ENCODE peak calls at places on chromosomes 5 and 9, in six cellular contexts. X is epithelial cell of proximal tubule, J is OCI-LY7, S is ovary, V is coronary artery, L is GM23248. G is an unnamed sample.

GRCh38 chr9:99176527-99177013 is 45.2 kb downstream of the ALG2 start:
- DNase-seq in V (no peak), L (no peak), X (no peak), S (no peak), J (no peak), G (no peak)

GRCh38 chr9:105007143-105007542 is 79.2 kb upstream of the ABCA1 start:
- DNase-seq in J (no peak), V (no peak), X (peak; percentile 48), L (peak; percentile 84), S (no peak), G (peak; percentile 93)

GRCh38 chr9:31799953-31800609 is 584.4 kb upstream of the ACO1 start:
- DNase-seq in X (peak; percentile 9), V (no peak), S (no peak), L (peak; percentile 10), J (peak; percentile 14), G (peak; percentile 27)

GRCh38 chr5:966941-967340 is 41.7 kb upstream of the NKD2 start:
- DNase-seq in V (no peak), L (no peak), J (no peak), X (no peak), S (no peak), G (no peak)

GRCh38 chr9:75889977-75890540 is 414 bp upstream of the PCSK5 start:
- DNase-seq in L (peak; percentile 86), V (peak; percentile 78), S (peak; percentile 76), J (no peak), X (no peak), G (peak; percentile 74)

GRCh38 chr5:1330146-1330846 is 14.6 kb downstream of the CLPTM1L start:
- DNase-seq in J (no peak), V (no peak), X (no peak), L (no peak), S (no peak), G (no peak)

GRCh38 chr5:79464695-79465332 is 49.1 kb downstream of the HOMER1 start:
- DNase-seq in S (no peak), X (peak; percentile 10), J (peak; percentile 60), V (no peak), L (peak; percentile 58), G (peak; percentile 67)

GRCh38 chr5:96569770-96570169 is 92.4 kb upstream of the CAST start:
- DNase-seq in J (no peak), S (no peak), V (no peak), L (no peak), X (no peak), G (no peak)

GRCh38 chr5:152314196-152314829 is 90.8 kb downstream of the NMUR2 start:
- DNase-seq in V (no peak), X (no peak), S (no peak), J (no peak), L (no peak), G (no peak)

GRCh38 chr9:116152941-116153764 is 438 bp upstream of the PAPPA start:
- DNase-seq in S (peak; percentile 31), X (no peak), V (no peak), J (no peak), L (peak; percentile 88), G (peak; percentile 86)

GRCh38 chr5:66742083-66742895 is 146.1 kb downstream of the MAST4 start:
- DNase-seq in S (peak; percentile 45), X (no peak), J (peak; percentile 21), V (no peak), L (no peak), G (no peak)

GRCh38 chr9:113612828-113613227 is 149.3 kb downstream of the RGS3 start:
- DNase-seq in L (no peak), V (no peak), X (no peak), J (no peak), S (no peak), G (no peak)

GRCh38 chr9:107020040-107020530 is 157.1 kb downstream of the ZNF462 start:
- DNase-seq in V (no peak), X (peak; percentile 96), L (peak; percentile 94), S (no peak), J (peak; percentile 8), G (peak; percentile 93)

GRCh38 chr5:67693956-67694564 is 497.5 kb upstream of the CD180 start:
- DNase-seq in V (peak; percentile 96), J (no peak), S (peak; percentile 90), X (peak; percentile 23), L (peak; percentile 30), G (peak; percentile 67)

GRCh38 chr5:59065551-59065950 is 482.7 kb downstream of the RAB3C start:
- DNase-seq in L (peak; percentile 81), J (no peak), X (no peak), S (no peak), V (no peak), G (peak; percentile 30)

GRCh38 chr5:180785794-180786221 is 16.8 kb downstream of the MGAT1 start:
- DNase-seq in L (peak; percentile 75), V (no peak), X (no peak), J (no peak), S (no peak), G (peak; percentile 80)

GRCh38 chr5:178307266-178308045 is 74.9 kb upstream of the PHYKPL start:
- DNase-seq in V (peak; percentile 58), S (peak; percentile 6), L (no peak), X (no peak), J (no peak), G (no peak)

GRCh38 chr9:133798160-133798559 is 60.0 kb upstream of the SARDH start:
- DNase-seq in J (no peak), V (no peak), L (no peak), S (no peak), X (no peak), G (no peak)

GRCh38 chr5:112878760-112879159 is 17.7 kb downstream of the SRP19 start:
- DNase-seq in J (no peak), X (no peak), S (no peak), V (no peak), L (no peak), G (no peak)

GRCh38 chr9:92292338-92293074 is 991 bp downstream of the IARS1 start:
- DNase-seq in J (peak; percentile 17), L (peak; percentile 63), S (no peak), V (no peak), X (no peak), G (peak; percentile 19)

GRCh38 chr5:114657342-114658130 is 295.7 kb downstream of the KCNN2 start:
- DNase-seq in L (no peak), S (no peak), V (no peak), J (no peak), X (no peak), G (no peak)

GRCh38 chr5:59587489-59588337 is 305.8 kb downstream of the PDE4D start:
- DNase-seq in V (no peak), X (no peak), S (no peak), L (peak; percentile 71), J (no peak), G (peak; percentile 41)

GRCh38 chr9:97388721-97389238 is 23.1 kb upstream of the TDRD7 start:
- DNase-seq in V (no peak), X (no peak), S (no peak), L (peak; percentile 35), J (no peak), G (no peak)

GRCh38 chr5:168193518-168194240 is 97.8 kb upstream of the WWC1 start:
- DNase-seq in J (no peak), L (no peak), V (no peak), S (no peak), X (no peak), G (no peak)

GRCh38 chr9:137435980-137436760 is 5.0 kb downstream of the ENTPD8 start:
- DNase-seq in L (peak; percentile 92), X (peak; percentile 31), V (no peak), J (no peak), S (peak; percentile 90), G (peak; percentile 73)

GRCh38 chr9:110123364-110124095 is 84.4 kb downstream of the C9orf152 start:
- DNase-seq in V (peak; percentile 36), J (no peak), S (no peak), X (no peak), L (peak; percentile 84), G (peak; percentile 56)

GRCh38 chr9:110125763-110126351 is 82.1 kb downstream of the C9orf152 start:
- DNase-seq in L (peak; percentile 46), S (no peak), V (peak; percentile 70), J (peak; percentile 73), X (no peak), G (no peak)

GRCh38 chr9:110126457-110126856 is 81.5 kb downstream of the C9orf152 start:
- DNase-seq in S (no peak), X (no peak), L (no peak), J (peak; percentile 64), V (peak; percentile 68), G (no peak)

GRCh38 chr9:110126986-110127864 is 80.7 kb downstream of the C9orf152 start:
- DNase-seq in L (no peak), J (no peak), X (no peak), V (peak; percentile 90), S (peak; percentile 81), G (peak; percentile 96)

GRCh38 chr9:110125207-110125751 is 82.7 kb downstream of the C9orf152 start:
- DNase-seq in S (peak; percentile 89), X (peak; percentile 87), J (no peak), V (peak; percentile 98), L (peak; percentile 90), G (peak; percentile 99)
- H3K4me3 ChIP-seq in S (peak overlapping the region; percentile 17), X (peak overlapping the region; percentile 53), J (peak overlapping the region; percentile 57), V (peak overlapping the region; percentile 65), L (peak overlapping the region; percentile 7), G (peak overlapping the region; percentile 68)

GRCh38 chr5:88662801-88663360 is 220.1 kb downstream of the MEF2C start:
- DNase-seq in S (no peak), J (no peak), V (no peak), X (no peak), L (no peak), G (no peak)

GRCh38 chr5:88660326-88660946 is 222.5 kb downstream of the MEF2C start:
- DNase-seq in L (peak; percentile 66), X (no peak), S (no peak), V (no peak), J (peak; percentile 13), G (peak; percentile 26)

GRCh38 chr5:88660947-88661869 is 221.8 kb downstream of the MEF2C start:
- DNase-seq in S (peak; percentile 59), V (no peak), X (no peak), J (peak; percentile 83), L (peak; percentile 83), G (peak; percentile 70)

GRCh38 chr5:88663793-88664216 is 219.2 kb downstream of the MEF2C start:
- DNase-seq in J (no peak), X (no peak), L (no peak), V (no peak), S (no peak), G (no peak)

DNA sequence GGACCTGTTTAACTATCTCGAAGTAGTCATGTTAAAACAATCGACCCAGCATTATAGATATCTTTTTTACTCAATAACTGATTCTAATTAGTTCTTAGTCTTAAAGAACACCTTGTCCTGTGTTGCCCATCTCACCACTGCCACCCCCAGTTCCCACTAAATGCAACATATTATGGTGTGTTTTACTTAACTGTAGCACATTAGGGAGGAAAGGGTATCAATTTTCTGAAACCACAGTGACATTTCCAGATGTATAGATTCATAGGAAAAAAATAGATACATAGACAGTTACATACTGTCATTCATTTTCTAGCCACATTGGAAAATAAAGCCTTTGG is 221.1 kb downstream of the MEF2C start:
- DNase-seq in V (no peak), S (no peak), L (no peak), X (no peak), J (no peak), G (no peak)
- H3K4me3 ChIP-seq in V (peak overlapping the region; percentile 69), S (no peak overlapping the region), L (no peak overlapping the region), X (no peak overlapping the region), J (no peak overlapping the region), G (no peak overlapping the region)

GRCh38 chr5:72347801-72348305 is 27.7 kb downstream of the PTCD2 start:
- DNase-seq in S (no peak), V (no peak), J (no peak), X (no peak), L (peak; percentile 96), G (peak; percentile 97)
- H3K4me3 ChIP-seq in S (no peak overlapping the region), V (no peak overlapping the region), J (no peak overlapping the region), X (no peak overlapping the region), L (peak overlapping the region; percentile 35), G (no peak overlapping the region)

GRCh38 chr9:13665418-13666066 is 386.1 kb upstream of the MPDZ start:
- DNase-seq in S (no peak), J (no peak), V (no peak), L (peak; percentile 12), X (no peak), G (peak; percentile 57)

GRCh38 chr9:13661014-13661413 is 381.5 kb upstream of the MPDZ start:
- DNase-seq in J (no peak), V (no peak), X (no peak), S (no peak), L (no peak), G (no peak)
- H3K4me3 ChIP-seq in J (no peak overlapping the region), V (no peak overlapping the region), X (no peak overlapping the region), S (no peak overlapping the region), L (no peak overlapping the region), G (no peak overlapping the region)

G was measured in fibroblast of the aortic adventitia.